ENCODE peak calls at places on chromosomes 7 and 10, in four cellular contexts. V is AG10803, O is endothelial cell, A is GM06990. E is an unnamed sample.

GRCh38 chr7:44163591-44163990 is 22.5 kb upstream of the MYL7 start:
- DNase-seq in A (no peak), O (no peak), V (peak), E (no peak)

GRCh38 chr7:70764004-70764691 is 367.8 kb upstream of the GALNT17 start:
- DNase-seq in O (no peak), A (peak), V (no peak), E (peak)

GRCh38 chr7:11171569-11172192 is 198.0 kb downstream of the PHF14 start:
- DNase-seq in A (no peak), V (no peak), O (peak), E (no peak)

GRCh38 chr7:36661135-36661840 is 63.0 kb downstream of the AOAH start:
- DNase-seq in O (no peak), V (no peak), A (no peak), E (no peak)

GRCh38 chr7:1016577-1017531 is 27.5 kb upstream of the GPR146 start:
- DNase-seq in O (no peak), V (no peak), A (no peak), E (no peak)

GRCh38 chr7:73557397-73558257 is at the start of gene BCL7B:
- DNase-seq in V (peak), A (peak), O (peak), E (peak)

GRCh38 chr7:129898502-129899160 is 54.1 kb downstream of the UBE2H start:
- DNase-seq in A (no peak), O (no peak), V (no peak), E (no peak)

GRCh38 chr7:4745265-4745919 is 30.0 kb upstream of the AP5Z1 start:
- DNase-seq in A (no peak), V (no peak), O (no peak), E (no peak)

GRCh38 chr7:108261560-108262255 is 131.5 kb upstream of the LAMB4 start:
- DNase-seq in O (no peak), V (no peak), A (no peak), E (no peak)

GRCh38 chr7:21448974-21449373 is 21.1 kb downstream of the SP4 start:
- DNase-seq in O (no peak), V (no peak), A (no peak), E (no peak)

GRCh38 chr10:44950326-44951225 is 9.0 kb upstream of the RASSF4 start:
- DNase-seq in O (no peak), A (no peak), V (no peak), E (no peak)

GRCh38 chr10:101828734-101829551 is 10.7 kb upstream of the OGA start:
- DNase-seq in A (no peak), O (no peak), V (no peak), E (peak)

GRCh38 chr7:114026486-114027089 is 107.8 kb upstream of the PPP1R3A start:
- DNase-seq in A (peak), O (peak), V (peak), E (peak)

GRCh38 chr7:157414702-157415096 is 77.9 kb downstream of the DNAJB6 start:
- DNase-seq in A (no peak), V (no peak), O (no peak), E (no peak)

GRCh38 chr10:77332256-77332655 is 305.4 kb downstream of the KCNMA1 start:
- DNase-seq in O (no peak), V (no peak), A (no peak), E (no peak)

GRCh38 chr10:90222372-90222771 is 521.0 kb downstream of the KIF20B start:
- DNase-seq in V (peak), O (no peak), A (no peak), E (no peak)

GRCh38 chr10:79052311-79053080 is 16.3 kb upstream of the ZMIZ1 start:
- DNase-seq in A (no peak), O (peak), V (no peak), E (no peak)

GRCh38 chr10:6279540-6280267 is 77.0 kb downstream of the PFKFB3 start:
- DNase-seq in O (no peak), V (peak), A (no peak), E (no peak)

GRCh38 chr7:47506716-47507354 is 75.1 kb downstream of the TNS3 start:
- DNase-seq in V (peak), A (no peak), O (no peak), E (no peak)

GRCh38 chr7:130351664-130352015 is 7.0 kb downstream of the CPA5 start:
- DNase-seq in V (no peak), A (no peak), O (no peak), E (no peak)

GRCh38 chr10:43225004-43225786 is 41.7 kb downstream of the RASGEF1A start:
- DNase-seq in O (no peak), V (no peak), A (no peak), E (no peak)

GRCh38 chr10:92575961-92576360 is 2.1 kb upstream of the IDE start:
- DNase-seq in O (no peak), V (peak), A (no peak), E (no peak)

GRCh38 chr10:100656479-100656878 is 88.9 kb upstream of the PAX2 start:
- DNase-seq in A (no peak), O (peak), V (no peak), E (no peak)

GRCh38 chr7:133854739-133855138 is 272.4 kb upstream of the LRGUK start:
- DNase-seq in V (peak), O (no peak), A (no peak), E (peak)

GRCh38 chr10:69573056-69573806 is at the start of gene NEUROG3:
- DNase-seq in A (peak), V (no peak), O (peak), E (peak)

GRCh38 chr10:76034236-76035009 is 603.0 kb downstream of the LRMDA start:
- DNase-seq in O (no peak), A (no peak), V (no peak), E (no peak)

GRCh38 chr10:132829403-132829802 is 43.5 kb upstream of the NKX6-2 start:
- DNase-seq in V (no peak), O (no peak), A (no peak), E (no peak)

GRCh38 chr7:37037286-37037685 is 313.0 kb upstream of the AOAH start:
- DNase-seq in A (no peak), V (no peak), O (no peak), E (no peak)

GRCh38 chr7:122290476-122290875 is 14.1 kb downstream of the FEZF1 start:
- DNase-seq in O (no peak), V (no peak), A (no peak), E (no peak)

GRCh38 chr10:129707406-129708388 is 240.7 kb downstream of the MGMT start:
- DNase-seq in V (peak), O (no peak), A (no peak), E (no peak)

GRCh38 chr10:12341526-12341925 is 7.8 kb upstream of the CAMK1D start:
- DNase-seq in O (no peak), V (no peak), A (no peak), E (no peak)

GRCh38 chr10:5043716-5044115 is 40.1 kb upstream of the AKR1C2 start:
- DNase-seq in O (no peak), V (peak), A (no peak), E (no peak)

GRCh38 chr7:117269417-117269816 is 53.4 kb downstream of the WNT2 start:
- DNase-seq in O (no peak), V (peak), A (no peak), E (no peak)

GRCh38 chr10:113221756-113222168 is 271.7 kb downstream of the TCF7L2 start:
- DNase-seq in O (no peak), V (peak), A (no peak), E (no peak)

GRCh38 chr10:113219446-113219845 is 269.4 kb downstream of the TCF7L2 start:
- DNase-seq in A (no peak), O (no peak), V (no peak), E (no peak)

GRCh38 chr10:113214331-113214730 is 264.3 kb downstream of the TCF7L2 start:
- DNase-seq in A (no peak), O (no peak), V (no peak), E (no peak)

GRCh38 chr10:113213041-113213440 is 263.0 kb downstream of the TCF7L2 start:
- DNase-seq in A (no peak), O (no peak), V (no peak), E (no peak)

DNA sequence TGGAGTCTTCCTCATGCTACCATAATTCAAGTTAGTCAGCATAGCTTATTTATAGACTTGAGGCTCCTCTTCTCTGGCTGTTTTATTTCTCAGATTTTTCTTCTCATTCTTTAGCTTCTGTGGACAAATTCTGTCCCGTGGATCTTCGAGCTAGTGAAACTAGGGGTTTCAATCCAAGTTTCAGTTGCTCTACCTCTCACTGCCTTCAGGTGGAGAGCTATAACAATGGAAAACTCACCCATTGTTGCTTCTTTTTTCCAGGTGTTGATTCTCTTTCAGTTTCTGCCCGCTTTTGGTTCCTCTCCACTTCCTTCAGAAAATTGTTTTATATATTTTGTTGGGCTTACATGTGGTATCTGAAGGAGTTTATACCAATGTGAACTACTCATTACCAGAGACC is 266.0 kb downstream of the TCF7L2 start:
- DNase-seq in O (no peak), A (no peak), V (peak), E (no peak)
- TF ChIP-seq CTCF in O (no peak), A (no peak), V (peak), E (no peak)

DNA sequence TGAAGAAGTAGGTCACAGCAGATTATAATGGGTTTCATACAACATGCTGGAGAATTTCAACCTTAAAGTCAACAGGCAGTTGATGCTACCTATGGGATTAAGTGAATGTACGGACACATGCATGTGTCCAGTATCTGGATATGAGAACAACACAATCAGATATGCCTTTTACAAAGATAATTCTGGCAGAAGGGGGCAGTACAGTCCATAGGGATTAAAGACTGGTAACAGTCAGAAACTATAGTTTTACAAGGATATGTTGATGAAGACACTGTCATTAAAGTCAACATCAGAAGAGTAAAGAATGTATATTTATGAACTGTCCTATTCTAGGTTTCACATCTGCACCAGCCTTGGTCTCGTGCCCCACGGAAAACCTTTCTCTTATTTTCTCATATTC is 41.5 kb downstream of the ANKMY2 start:
- DNase-seq in V (peak), A (no peak), O (no peak), E (no peak)
- TF ChIP-seq CTCF in V (peak), A (no peak), O (no peak), E (no peak)

DNA sequence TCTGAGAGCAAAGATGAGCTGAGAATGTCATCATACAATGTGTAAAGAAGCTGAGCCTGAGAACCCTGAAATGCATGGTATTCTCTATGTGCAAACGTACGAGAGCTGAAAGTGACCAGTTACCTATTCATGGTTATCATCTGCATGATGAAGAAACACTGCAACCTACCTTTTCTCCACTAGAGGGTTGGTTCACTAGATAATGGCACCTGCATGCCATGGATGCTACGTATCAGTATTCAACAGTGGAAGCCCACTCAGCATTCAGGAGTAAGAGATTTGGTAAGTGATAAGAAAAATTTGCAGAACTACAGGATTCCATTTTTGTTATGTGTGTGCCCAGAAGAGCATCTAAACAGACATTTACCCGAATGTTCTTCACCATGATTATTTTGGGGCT is 145.4 kb downstream of the PTPRN2 start:
- DNase-seq in V (no peak), A (no peak), O (no peak), E (no peak)
- TF ChIP-seq CTCF in V (no peak), A (no peak), O (no peak), E (no peak)

DNA sequence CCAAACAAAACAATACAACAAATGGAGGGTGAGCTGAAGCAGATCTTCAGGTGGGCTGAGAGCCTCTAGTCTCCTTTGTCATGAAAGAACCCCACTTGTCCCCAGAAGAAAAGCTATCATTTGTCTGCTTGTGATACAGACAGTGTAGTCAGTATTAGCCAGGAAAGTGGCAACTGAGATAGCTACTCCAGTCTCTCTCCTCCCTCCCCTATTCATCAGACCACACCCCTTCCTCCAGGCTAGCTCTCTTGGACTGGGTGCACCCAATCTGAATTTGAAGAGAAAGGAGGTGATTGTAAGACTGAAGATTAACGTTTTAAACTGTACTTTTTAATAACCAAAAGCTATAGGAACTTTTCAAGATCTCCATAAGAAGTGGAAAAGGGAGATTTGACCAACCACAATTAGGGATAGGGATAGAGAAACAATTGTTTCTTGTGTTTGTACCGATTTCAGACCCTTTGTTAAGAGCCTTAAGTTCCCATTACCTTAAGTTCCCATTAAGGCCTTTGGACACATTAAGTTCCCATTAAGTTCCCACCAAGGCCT is 14.1 kb downstream of the BMPR1A start:
- DNase-seq in A (no peak), O (no peak), V (no peak), E (no peak)
- TF ChIP-seq CTCF in A (no peak), O (no peak), V (no peak), E (no peak)

GRCh38 chr10:122478971-122479370 is 17.6 kb downstream of the HTRA1 start:
- DNase-seq in A (no peak), O (no peak), V (no peak), E (no peak)

GRCh38 chr10:122475581-122475980 is 14.2 kb downstream of the HTRA1 start:
- DNase-seq in V (peak), O (no peak), A (no peak), E (no peak)

GRCh38 chr10:122475130-122475529 is 13.8 kb downstream of the HTRA1 start:
- DNase-seq in O (no peak), V (peak), A (no peak), E (no peak)

GRCh38 chr10:122476034-122476695 is 14.8 kb downstream of the HTRA1 start:
- DNase-seq in V (no peak), A (no peak), O (no peak), E (no peak)

GRCh38 chr10:122477436-122477835 is 16.1 kb downstream of the HTRA1 start:
- DNase-seq in O (no peak), V (no peak), A (no peak), E (no peak)
- TF ChIP-seq CTCF in O (no peak), V (no peak), A (no peak), E (no peak)